ENCODE peak calls at places on chromosomes 16 and 17, in five cellular contexts. V is astrocyte of the spinal cord, N is pancreas, R is stomach, H is sigmoid colon. O is an unnamed sample.

GRCh38 chr17:77127735-77128361 is 12.9 kb upstream of the SEC14L1 start:
- DNase-seq in V (peak), N (no peak), R (peak), H (peak), O (no peak)

GRCh38 chr16:48906076-48906475 is 296.1 kb upstream of the N4BP1 start:
- DNase-seq in V (no peak), N (no peak), R (no peak), H (no peak), O (no peak)

GRCh38 chr16:50224297-50224696 is 42.1 kb upstream of the ADCY7 start:
- DNase-seq in V (no peak), N (no peak), R (no peak), H (no peak), O (no peak)

GRCh38 chr17:67994827-67995567 is 1.3 kb downstream of the C17orf58 start:
- DNase-seq in V (peak), N (no peak), R (peak), H (no peak), O (no peak)

GRCh38 chr16:17369441-17369951 is 101.3 kb downstream of the XYLT1 start:
- DNase-seq in V (no peak), N (no peak), R (peak), H (no peak), O (no peak)

GRCh38 chr17:2385240-2386202 is 15.3 kb downstream of the MNT start:
- DNase-seq in V (no peak), N (no peak), R (no peak), H (no peak), O (no peak)

GRCh38 chr16:181668-182021 is 1.4 kb downstream of the HBQ1 start:
- DNase-seq in V (peak), N (no peak), R (no peak), H (no peak), O (no peak)

GRCh38 chr17:40551091-40551873 is 14.0 kb downstream of the CCR7 start:
- DNase-seq in V (peak), N (no peak), R (peak), H (peak), O (peak)

GRCh38 chr16:50153648-50154368 is 702 bp downstream of the TENT4B start:
- DNase-seq in V (no peak), N (peak), R (no peak), H (peak), O (no peak)

GRCh38 chr17:48002208-48002919 is 31.5 kb downstream of the CDK5RAP3 start:
- DNase-seq in V (peak), N (no peak), R (no peak), H (no peak), O (peak)

GRCh38 chr17:28384281-28385036 is 13.0 kb downstream of the SARM1 start:
- DNase-seq in V (no peak), N (peak), R (peak), H (no peak), O (no peak)

GRCh38 chr16:4309833-4310266 is 6.0 kb upstream of the GLIS2 start:
- DNase-seq in V (peak), N (peak), R (peak), H (peak), O (peak)

GRCh38 chr17:27733771-27734170 is 66.6 kb downstream of the NOS2 start:
- DNase-seq in V (no peak), N (no peak), R (no peak), H (no peak), O (no peak)

GRCh38 chr17:55062921-55063320 is 94.4 kb downstream of the STXBP4 start:
- DNase-seq in V (peak), N (no peak), R (no peak), H (no peak), O (peak)

GRCh38 chr17:72372185-72372584 is 251.4 kb downstream of the SOX9 start:
- DNase-seq in V (peak), N (no peak), R (no peak), H (no peak), O (no peak)

GRCh38 chr16:49464877-49465504 is 91.4 kb downstream of the C16orf78 start:
- DNase-seq in V (no peak), N (no peak), R (peak), H (peak), O (no peak)

GRCh38 chr16:81493755-81494433 is 49.3 kb downstream of the CMIP start:
- DNase-seq in V (peak), N (peak), R (peak), H (no peak), O (peak)

GRCh38 chr16:68704232-68704867 is 32.7 kb upstream of the CDH1 start:
- DNase-seq in V (peak), N (peak), R (peak), H (no peak), O (peak)

GRCh38 chr16:82761858-82762257 is 135.1 kb downstream of the CDH13 start:
- DNase-seq in V (peak), N (no peak), R (no peak), H (no peak), O (no peak)

GRCh38 chr17:43832976-43833829 is at the start of gene MPP3:
- DNase-seq in V (peak), N (peak), R (peak), H (peak), O (no peak)

GRCh38 chr16:19186403-19186802 is 18.4 kb downstream of the SYT17 start:
- DNase-seq in V (no peak), N (no peak), R (no peak), H (no peak), O (no peak)

GRCh38 chr16:55370762-55371482 is 46.9 kb downstream of the IRX6 start:
- DNase-seq in V (peak), N (peak), R (peak), H (peak), O (peak)

GRCh38 chr17:43224146-43224705 is 4.2 kb downstream of the CCDC200 start:
- DNase-seq in V (no peak), N (no peak), R (no peak), H (peak), O (no peak)

GRCh38 chr17:81277421-81277820 is 17.7 kb downstream of the SLC38A10 start:
- DNase-seq in V (no peak), N (no peak), R (peak), H (peak), O (no peak)

GRCh38 chr16:7185179-7185578 is 147.5 kb upstream of the RBFOX1 start:
- DNase-seq in V (no peak), N (no peak), R (no peak), H (no peak), O (no peak)

GRCh38 chr16:50664270-50664669 is 16.8 kb downstream of the SNX20 start:
- DNase-seq in V (no peak), N (no peak), R (no peak), H (no peak), O (no peak)

GRCh38 chr16:50816901-50817555 is 75.1 kb downstream of the CYLD start:
- DNase-seq in V (no peak), N (no peak), R (no peak), H (no peak), O (no peak)

GRCh38 chr16:1407749-1408148 is 6.8 kb downstream of the UNKL start:
- DNase-seq in V (peak), N (no peak), R (no peak), H (no peak), O (no peak)

GRCh38 chr16:56994311-56994710 is 5.0 kb downstream of the NLRC5 start:
- DNase-seq in V (no peak), N (no peak), R (no peak), H (peak), O (no peak)

GRCh38 chr17:73562896-73563295 is 81.3 kb downstream of the SDK2 start:
- DNase-seq in V (no peak), N (no peak), R (no peak), H (no peak), O (no peak)

GRCh38 chr17:78820841-78821240 is 19.8 kb downstream of the USP36 start:
- DNase-seq in V (no peak), N (no peak), R (no peak), H (no peak), O (no peak)

DNA sequence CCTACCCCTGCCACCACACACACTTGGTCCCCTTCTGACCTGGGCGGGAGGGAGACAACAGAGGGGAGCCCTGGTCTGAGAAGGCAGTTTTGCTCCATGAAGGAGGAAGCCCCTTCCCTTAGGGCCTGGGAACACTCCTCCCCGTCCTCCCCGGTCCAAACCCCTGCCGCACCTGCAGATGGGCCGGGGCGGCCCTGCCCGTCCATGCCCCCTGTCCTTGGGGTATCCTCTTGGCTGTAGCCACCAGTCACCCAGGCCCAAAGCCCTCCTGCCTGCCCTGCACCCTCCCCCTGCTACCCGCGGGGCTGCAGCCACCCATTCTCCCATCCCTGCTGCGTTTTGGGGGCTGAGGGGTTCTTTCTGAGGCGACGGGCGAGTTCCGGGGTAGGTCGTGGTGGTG is 33.9 kb downstream of the GSE1 start:
- DNase-seq in V (no peak), N (no peak), R (no peak), H (no peak), O (no peak)
- H3K4me3 ChIP-seq in V (no peak), N (no peak), R (no peak), H (no peak), O (no peak)

DNA sequence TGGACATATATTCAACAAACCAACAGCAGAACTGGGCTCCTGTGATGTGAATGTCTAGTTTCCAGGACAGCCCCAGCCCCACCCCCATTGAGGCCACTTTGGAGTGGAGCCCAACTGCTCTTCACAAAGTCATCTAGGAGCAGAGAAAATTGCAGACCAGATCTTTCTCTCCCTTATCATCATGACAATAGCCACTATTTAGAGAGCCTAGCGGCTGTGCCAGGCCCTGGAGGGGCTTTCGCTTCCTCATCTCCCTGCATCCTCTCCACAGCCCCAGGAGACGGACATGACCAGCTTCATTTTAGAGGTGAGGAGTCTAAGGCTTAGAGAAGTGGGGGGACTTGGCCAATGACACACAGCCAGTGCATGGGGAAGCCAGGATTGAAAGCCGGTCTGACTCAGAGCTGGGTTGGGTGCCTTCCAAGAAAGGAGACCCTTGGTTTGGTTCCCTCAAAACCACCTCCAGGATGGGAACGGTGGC is 1.4 kb downstream of the PRSS8 start:
- DNase-seq in V (no peak), N (no peak), R (no peak), H (no peak), O (no peak)
- TF ChIP-seq CTCF in V (no peak), N (no peak), R (no peak), H (no peak), O (no peak)

DNA sequence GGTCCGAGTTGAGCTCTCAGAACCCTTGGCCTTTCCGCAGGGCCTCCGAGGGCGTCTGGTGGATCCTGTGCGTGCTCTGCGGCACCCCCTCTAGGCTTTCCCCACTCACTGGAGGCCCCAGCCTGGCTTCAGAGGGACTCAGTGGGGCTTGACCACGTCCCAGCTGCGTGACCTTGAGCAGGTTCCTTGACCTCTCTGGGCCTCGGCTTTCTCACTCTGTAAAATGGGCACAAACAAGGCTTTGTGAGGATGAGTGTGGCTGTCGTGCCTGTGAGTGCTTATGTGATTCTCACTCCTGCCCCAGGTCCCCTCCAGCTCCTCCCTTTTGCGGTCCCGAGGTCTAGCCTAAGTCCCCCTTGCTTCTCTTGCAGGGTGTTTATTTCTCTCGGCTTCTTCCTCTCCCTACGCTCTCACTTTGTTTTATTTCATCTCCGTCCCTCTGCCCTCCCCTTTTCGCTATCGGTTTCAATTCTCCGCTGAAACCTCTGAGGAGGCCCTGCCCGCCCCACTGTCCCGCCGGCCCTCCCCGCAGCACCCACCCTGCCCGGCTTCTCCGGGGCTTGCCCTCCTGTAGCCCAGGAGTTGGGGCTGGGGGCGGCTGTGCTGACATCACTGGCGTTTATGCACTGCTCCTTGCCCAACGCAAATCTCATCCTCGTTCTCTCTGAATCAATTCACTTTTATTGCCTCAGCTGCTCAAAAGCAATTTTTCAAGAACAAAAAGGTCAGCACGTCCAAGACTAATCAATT is 82.3 kb upstream of the CBX4 start:
- DNase-seq in V (no peak), N (no peak), R (no peak), H (no peak), O (no peak)
- H3K4me3 ChIP-seq in V (no peak), N (no peak), R (no peak), H (no peak), O (no peak)

GRCh38 chr17:7587420-7587786 is 2.5 kb downstream of the SOX15 start:
- DNase-seq in V (peak), N (no peak), R (no peak), H (no peak), O (peak)
- TF ChIP-seq CTCF in V (peak), N (no peak), R (no peak), H (no peak), O (no peak)

DNA sequence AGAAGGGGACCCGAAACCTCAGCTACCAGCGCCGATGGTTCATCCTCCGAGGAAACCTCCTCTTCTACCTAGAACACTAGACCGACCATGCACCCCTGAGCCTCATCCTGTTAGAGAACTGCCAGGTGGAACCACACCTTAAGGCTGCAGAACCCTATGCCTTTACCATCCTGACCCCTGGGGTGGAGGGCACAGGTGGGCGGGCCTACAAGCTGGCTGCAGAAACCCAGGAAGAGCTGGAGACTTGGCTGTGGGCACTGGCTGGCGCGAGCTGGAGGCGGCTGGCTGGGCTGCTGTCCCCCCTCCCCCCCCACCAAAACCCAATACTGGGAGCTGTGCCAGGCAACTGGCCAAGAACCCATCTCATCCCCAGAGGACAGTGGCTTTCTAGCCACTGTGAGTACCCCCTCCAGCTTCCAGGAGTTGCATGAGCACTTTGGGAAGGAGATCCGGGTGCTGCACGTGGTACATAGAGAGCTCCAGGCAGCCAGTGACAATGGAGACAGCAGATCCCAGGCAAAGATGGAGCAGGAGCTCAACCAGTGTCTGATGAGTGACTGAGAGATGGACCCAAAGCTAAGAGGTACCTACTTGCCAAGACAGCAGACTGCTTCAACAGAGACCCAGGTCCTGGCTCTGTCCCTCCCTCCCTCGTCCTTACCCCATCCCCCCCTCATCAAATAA is 1.4 kb upstream of the CD2BP2 start:
- DNase-seq in V (no peak), N (no peak), R (no peak), H (no peak), O (no peak)
- H3K4me3 ChIP-seq in V (no peak), N (peak), R (peak), H (peak), O (no peak)

DNA sequence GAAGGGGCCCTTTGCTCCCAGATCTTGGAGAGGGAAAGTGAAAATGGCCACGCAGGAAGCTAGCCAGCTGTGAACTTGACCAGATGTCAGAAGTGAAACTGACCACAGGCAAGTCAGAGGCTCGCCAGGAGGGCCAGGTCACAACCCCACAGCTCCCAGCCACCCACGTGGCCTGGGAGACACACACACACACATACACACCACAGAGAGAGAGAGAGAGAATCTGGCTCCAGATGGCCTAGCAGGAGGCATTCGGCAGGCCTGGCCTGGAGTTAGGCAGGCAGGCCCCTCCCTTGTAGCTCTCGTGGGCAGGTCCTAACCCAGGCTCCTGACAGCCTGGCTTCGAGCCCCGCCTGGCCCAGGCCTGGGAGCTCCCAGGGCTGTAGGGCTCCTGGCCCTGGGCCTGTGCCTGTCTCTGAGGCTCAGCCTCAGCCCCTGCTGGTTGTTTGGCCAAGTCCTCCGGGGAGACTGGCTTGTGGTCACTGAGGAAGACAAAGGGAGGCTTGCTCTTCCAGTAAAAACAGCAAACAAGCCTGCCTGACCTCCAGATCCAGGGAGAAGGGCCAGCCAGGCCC is 20.2 kb downstream of the NGFR start:
- DNase-seq in V (peak), N (peak), R (peak), H (peak), O (peak)
- TF ChIP-seq CTCF in V (peak), N (no peak), R (no peak), H (peak), O (no peak)

GRCh38 chr17:5099271-5099670 is 12.4 kb downstream of the ZNF232 start:
- DNase-seq in V (no peak), N (no peak), R (no peak), H (no peak), O (no peak)

GRCh38 chr17:5092139-5093010 is 14.1 kb downstream of the ZFP3 start:
- DNase-seq in V (peak), N (no peak), R (no peak), H (no peak), O (no peak)

GRCh38 chr17:5100832-5101231 is 10.8 kb downstream of the ZNF232 start:
- DNase-seq in V (no peak), N (no peak), R (no peak), H (no peak), O (no peak)

GRCh38 chr17:5097101-5097834 is 14.4 kb downstream of the ZNF232 start:
- DNase-seq in V (no peak), N (peak), R (peak), H (peak), O (no peak)
- H3K4me3 ChIP-seq in V (no peak), N (peak), R (peak), H (peak), O (no peak)

GRCh38 chr16:85607796-85608514 is 5.2 kb upstream of the GSE1 start:
- DNase-seq in V (no peak), N (no peak), R (no peak), H (no peak), O (no peak)
- TF ChIP-seq CTCF in V (no peak), N (no peak), R (no peak), H (no peak), O (no peak)

GRCh38 chr16:30926937-30927788 is 3.8 kb downstream of the FBXL19 start:
- DNase-seq in V (no peak), N (no peak), R (no peak), H (no peak), O (no peak)
- H3K4me3 ChIP-seq in V (no peak), N (no peak), R (no peak), H (no peak), O (no peak)

GRCh38 chr17:33200587-33200986 is 92.5 kb downstream of the ASIC2 start:
- DNase-seq in V (no peak), N (no peak), R (no peak), H (no peak), O (peak)
- TF ChIP-seq CTCF in V (no peak), N (no peak), R (no peak), H (no peak), O (peak)

O was measured in kidney epithelial cell.